ENCODE peak calls at places on chromosome 14, in four cellular contexts. A, B, X and R are unnamed samples.

GRCh38 chr14:62763951-62764350 is 281.3 kb downstream of the KCNH5 start:
- DNase-seq in A (no peak), B (no peak), X (no peak), R (no peak)

GRCh38 chr14:50434530-50434929 is 37.8 kb upstream of the CDKL1 start:
- DNase-seq in A (no peak), B (no peak), X (no peak), R (no peak)

GRCh38 chr14:58752782-58753181 is 115.0 kb downstream of the DACT1 start:
- DNase-seq in A (no peak), B (no peak), X (peak), R (peak)

GRCh38 chr14:92382677-92383076 is 59.7 kb downstream of the SLC24A4 start:
- DNase-seq in A (no peak), B (no peak), X (no peak), R (no peak)

GRCh38 chr14:32203928-32204357 is 874 bp upstream of the RNU6-8 start:
- DNase-seq in A (peak), B (no peak), X (no peak), R (peak)

GRCh38 chr14:73237219-73237785 is at the start of gene PAPLN:
- DNase-seq in A (no peak), B (peak), X (no peak), R (no peak)

GRCh38 chr14:54881235-54881760 is 21.3 kb downstream of the GCH1 start:
- DNase-seq in A (peak), B (peak), X (peak), R (no peak)

GRCh38 chr14:88327497-88327896 is 4.4 kb upstream of the KCNK10 start:
- DNase-seq in A (no peak), B (no peak), X (no peak), R (no peak)

GRCh38 chr14:20697273-20698017 is 8.9 kb downstream of the ANG start:
- DNase-seq in A (peak), B (peak), X (peak), R (peak)

GRCh38 chr14:90645842-90646443 is 170.3 kb downstream of the TTC7B start:
- DNase-seq in A (no peak), B (no peak), X (no peak), R (no peak)

GRCh38 chr14:74941676-74942097 is 13.7 kb downstream of the PGF start:
- DNase-seq in A (peak), B (peak), X (no peak), R (peak)

GRCh38 chr14:77914073-77914721 is 114.3 kb downstream of the ADCK1 start:
- DNase-seq in A (no peak), B (no peak), X (no peak), R (no peak)

GRCh38 chr14:87066221-87066817 is 926.7 kb downstream of the GALC start:
- DNase-seq in A (no peak), B (peak), X (no peak), R (no peak)

GRCh38 chr14:38616959-38617358 is 361.1 kb upstream of the CLEC14A start:
- DNase-seq in A (no peak), B (no peak), X (no peak), R (peak)

GRCh38 chr14:95713596-95714371 is at the start of gene TCL1A:
- DNase-seq in A (peak), B (no peak), X (no peak), R (no peak)

GRCh38 chr14:53458368-53458814 is 305.3 kb upstream of the DDHD1 start:
- DNase-seq in A (no peak), B (peak), X (peak), R (no peak)

GRCh38 chr14:74882103-74882920 is 596 bp downstream of the DLST start:
- DNase-seq in A (peak), B (peak), X (peak), R (peak)

GRCh38 chr14:54528973-54529372 is 19.3 kb downstream of the CGRRF1 start:
- DNase-seq in A (no peak), B (no peak), X (no peak), R (no peak)

GRCh38 chr14:105019861-105020814 is 745 bp downstream of the CDCA4 start:
- DNase-seq in A (peak), B (no peak), X (no peak), R (peak)

GRCh38 chr14:101861464-101861863 is 100.0 kb downstream of the PPP2R5C start:
- DNase-seq in A (no peak), B (peak), X (peak), R (no peak)

GRCh38 chr14:66085662-66086061 is 400.5 kb upstream of the CCDC196 start:
- DNase-seq in A (no peak), B (no peak), X (no peak), R (no peak)

GRCh38 chr14:87233806-87234384 is 759.1 kb downstream of the GALC start:
- DNase-seq in A (no peak), B (no peak), X (no peak), R (no peak)

GRCh38 chr14:32417956-32418552 is 89.0 kb downstream of the AKAP6 start:
- DNase-seq in A (no peak), B (peak), X (peak), R (peak)

GRCh38 chr14:89748004-89748403 is 206.5 kb downstream of the EFCAB11 start:
- DNase-seq in A (no peak), B (peak), X (no peak), R (no peak)

GRCh38 chr14:80850197-80850814 is 91.2 kb downstream of the CEP128 start:
- DNase-seq in A (peak), B (peak), X (peak), R (no peak)

GRCh38 chr14:78228702-78229327 is 58.6 kb downstream of the NRXN3 start:
- DNase-seq in A (no peak), B (no peak), X (no peak), R (no peak)

GRCh38 chr14:59622641-59623040 is 46.0 kb upstream of the CCDC175 start:
- DNase-seq in A (no peak), B (no peak), X (no peak), R (no peak)

GRCh38 chr14:74251546-74252030 is 12.3 kb downstream of the VSX2 start:
- DNase-seq in A (peak), B (peak), X (peak), R (peak)

GRCh38 chr14:23164250-23164649 is 19.2 kb downstream of the SLC7A8 start:
- DNase-seq in A (no peak), B (peak), X (peak), R (no peak)

GRCh38 chr14:91406982-91407381 is 10.6 kb downstream of the CCDC88C start:
- DNase-seq in A (peak), B (no peak), X (no peak), R (no peak)

GRCh38 chr14:74647061-74647833 is 35.2 kb upstream of the LTBP2 start:
- DNase-seq in A (no peak), B (no peak), X (no peak), R (no peak)

GRCh38 chr14:57492859-57493258 is 798 bp downstream of the CCDC198 start:
- DNase-seq in A (no peak), B (peak), X (peak), R (no peak)

GRCh38 chr14:98269533-98269932 is 1002.5 kb downstream of the BCL11B start:
- DNase-seq in A (no peak), B (no peak), X (no peak), R (no peak)

GRCh38 chr14:50797250-50798047 is 33.5 kb downstream of the NIN start:
- DNase-seq in A (no peak), B (no peak), X (no peak), R (no peak)

GRCh38 chr14:57933363-57933762 is 67.5 kb upstream of the SLC35F4 start:
- DNase-seq in A (no peak), B (no peak), X (no peak), R (no peak)

GRCh38 chr14:77853919-77854318 is 54.0 kb downstream of the ADCK1 start:
- DNase-seq in A (no peak), B (no peak), X (no peak), R (no peak)

GRCh38 chr14:62006116-62006737 is 244.0 kb downstream of the SNAPC1 start:
- DNase-seq in A (no peak), B (peak), X (no peak), R (no peak)

GRCh38 chr14:74886001-74886400 is 4.3 kb downstream of the DLST start:
- DNase-seq in A (no peak), B (peak), X (peak), R (no peak)

GRCh38 chr14:94671870-94672444 is 59.8 kb downstream of the SERPINA3 start:
- DNase-seq in A (no peak), B (peak), X (no peak), R (no peak)

GRCh38 chr14:83559721-83560120 is 1970.2 kb upstream of the FLRT2 start:
- DNase-seq in A (no peak), B (peak), X (peak), R (no peak)